ENCODE peak calls at places on chromosomes 13 and 19, in six cellular contexts. T is NCI-H1694, S is HEK293T, U is AG09319, Z is GOT3, Q is GM19239. G is an unnamed sample.

GRCh38 chr13:75137911-75138571 is 343.9 kb downstream of the TBC1D4 start:
- DNase-seq in Z (no peak), S (no peak), U (no peak), Q (no peak), T (no peak), G (no peak)

GRCh38 chr19:55226788-55227187 is 1.8 kb downstream of the TMEM86B start:
- DNase-seq in Q (no peak), Z (no peak), U (no peak), S (no peak), T (no peak), G (no peak)

GRCh38 chr19:10384580-10384979 is 4.2 kb upstream of the TYK2 start:
- DNase-seq in Z (no peak), T (no peak), S (no peak), Q (no peak), U (no peak), G (no peak)

GRCh38 chr19:17755977-17756670 is 4.8 kb downstream of the FCHO1 start:
- DNase-seq in S (peak; percentile 48), U (no peak), Q (no peak), Z (no peak), T (peak; percentile 67), G (no peak)

GRCh38 chr19:17931532-17932191 is 1.2 kb upstream of the CCDC124 start:
- DNase-seq in Z (no peak), U (no peak), S (no peak), Q (no peak), T (no peak), G (no peak)

GRCh38 chr13:66994097-66994496 is 236.0 kb downstream of the PCDH9 start:
- DNase-seq in Q (no peak), S (peak; percentile 60), T (no peak), U (no peak), Z (no peak), G (no peak)

GRCh38 chr13:27977476-27978300 is 8.6 kb upstream of the CDX2 start:
- DNase-seq in S (no peak), U (no peak), Q (no peak), Z (no peak), T (no peak), G (no peak)

GRCh38 chr19:58558066-58558622 is at the start of gene UBE2M:
- DNase-seq in T (no peak), Q (no peak), S (no peak), U (no peak), Z (no peak), G (peak; percentile 69)

GRCh38 chr13:32023698-32024097 is 7.9 kb upstream of the FRY start:
- DNase-seq in S (no peak), U (no peak), Q (no peak), T (no peak), Z (no peak), G (no peak)

GRCh38 chr19:31347828-31348314 is 1.4 kb downstream of the TSHZ3 start:
- DNase-seq in S (no peak), Z (no peak), U (no peak), T (no peak), Q (no peak), G (peak; percentile 51)

GRCh38 chr13:24053505-24054251 is 106.8 kb upstream of the SPATA13 start:
- DNase-seq in S (peak; percentile 49), U (no peak), T (peak; percentile 15), Z (no peak), Q (peak; percentile 83), G (peak; percentile 72)

GRCh38 chr19:9936151-9937000 is at the start of gene OLFM2:
- DNase-seq in U (no peak), S (peak; percentile 68), T (no peak), Z (no peak), Q (no peak), G (peak; percentile 47)

GRCh38 chr13:52002361-52002760 is 8.9 kb downstream of the ATP7B start:
- DNase-seq in S (no peak), Q (no peak), Z (no peak), T (no peak), U (no peak), G (no peak)